ENCODE peak calls at places on chromosomes 12 and 14, in eight cellular contexts. E is globus pallidus, Y is brain microvascular endothelial cell, B is substantia nigra, I is mucosa of gallbladder, K is germinal center, G is RWPE2, P is A549. S is an unnamed sample.

GRCh38 chr14:40240456-40240855 is 808.2 kb upstream of the FBXO33 start:
- DNase-seq in E (no peak), Y (no peak), B (no peak), I (no peak), K (no peak), G (no peak), P (no peak), S (no peak)

GRCh38 chr14:103738706-103739451 is 23.3 kb downstream of the ZFYVE21 start:
- DNase-seq in E (no peak), Y (no peak), B (no peak), I (no peak), K (no peak), G (peak), P (no peak), S (no peak)

GRCh38 chr14:65594153-65594881 is 181.8 kb downstream of the FUT8 start:
- DNase-seq in E (no peak), Y (no peak), B (no peak), I (peak), K (no peak), G (peak), P (peak), S (no peak)

GRCh38 chr14:35234007-35234406 is 58.2 kb upstream of the PSMA6 start:
- DNase-seq in E (no peak), Y (no peak), B (no peak), I (no peak), K (no peak), G (no peak), P (no peak), S (no peak)

GRCh38 chr12:132222096-132222807 is 78.0 kb downstream of the NOC4L start:
- DNase-seq in E (no peak), Y (peak), B (no peak), I (no peak), K (peak), G (no peak), P (peak), S (peak)

GRCh38 chr14:55706893-55707292 is 126.9 kb downstream of the KTN1 start:
- DNase-seq in E (no peak), Y (no peak), B (no peak), I (no peak), K (no peak), G (no peak), P (no peak), S (no peak)

GRCh38 chr12:68290126-68290525 is 36.7 kb upstream of the IL22 start:
- DNase-seq in E (no peak), Y (no peak), B (no peak), I (no peak), K (no peak), G (no peak), P (no peak), S (no peak)

GRCh38 chr14:94143239-94143638 is 13.8 kb upstream of the IFI27L2 start:
- DNase-seq in E (no peak), Y (no peak), B (no peak), I (no peak), K (no peak), G (no peak), P (no peak), S (no peak)

GRCh38 chr14:27553820-27554219 is 956.0 kb upstream of the NOVA1 start:
- DNase-seq in E (peak), Y (no peak), B (no peak), I (no peak), K (no peak), G (no peak), P (no peak), S (no peak)

GRCh38 chr12:31323466-31324115 is 2.4 kb downstream of the SINHCAF start:
- DNase-seq in E (peak), Y (no peak), B (no peak), I (peak), K (peak), G (no peak), P (peak), S (peak)

GRCh38 chr14:74702293-74702692 is 10.6 kb downstream of the AREL1 start:
- DNase-seq in E (no peak), Y (no peak), B (no peak), I (no peak), K (no peak), G (no peak), P (no peak), S (no peak)

GRCh38 chr14:65620195-65620594 is 207.7 kb downstream of the FUT8 start:
- DNase-seq in E (no peak), Y (no peak), B (no peak), I (no peak), K (no peak), G (no peak), P (no peak), S (no peak)

GRCh38 chr12:131965073-131965472 is 15.3 kb downstream of the EP400 start:
- DNase-seq in E (no peak), Y (no peak), B (no peak), I (no peak), K (no peak), G (no peak), P (no peak), S (no peak)

GRCh38 chr12:16112626-16113560 is 164.6 kb downstream of the SLC15A5 start:
- DNase-seq in E (no peak), Y (no peak), B (no peak), I (no peak), K (no peak), G (no peak), P (no peak), S (no peak)

GRCh38 chr12:124474709-124475108 is 92.7 kb downstream of the NCOR2 start:
- DNase-seq in E (peak), Y (no peak), B (peak), I (no peak), K (no peak), G (no peak), P (no peak), S (no peak)

GRCh38 chr12:129237881-129238280 is 384.6 kb downstream of the GLT1D1 start:
- DNase-seq in E (no peak), Y (no peak), B (no peak), I (no peak), K (no peak), G (no peak), P (no peak), S (no peak)

GRCh38 chr12:92108651-92109050 is 37.0 kb downstream of the BTG1 start:
- DNase-seq in E (no peak), Y (peak), B (no peak), I (no peak), K (no peak), G (no peak), P (no peak), S (no peak)

GRCh38 chr14:57060276-57060956 is 208.3 kb downstream of the EXOC5 start:
- DNase-seq in E (peak), Y (no peak), B (no peak), I (no peak), K (no peak), G (no peak), P (no peak), S (peak)

GRCh38 chr14:50875359-50876090 is 3.7 kb downstream of the ABHD12B start:
- DNase-seq in E (no peak), Y (peak), B (no peak), I (no peak), K (no peak), G (no peak), P (no peak), S (peak)

GRCh38 chr12:93813972-93814821 is 137.0 kb downstream of the CRADD start:
- DNase-seq in E (peak), Y (peak), B (peak), I (peak), K (no peak), G (no peak), P (no peak), S (no peak)

GRCh38 chr12:6532927-6533652 is 1.2 kb upstream of the GAPDH start:
- DNase-seq in E (peak), Y (no peak), B (peak), I (peak), K (peak), G (no peak), P (peak), S (no peak)

GRCh38 chr14:51868405-51868804 is 8.0 kb downstream of the GNG2 start:
- DNase-seq in E (no peak), Y (no peak), B (no peak), I (no peak), K (no peak), G (no peak), P (no peak), S (no peak)

GRCh38 chr12:103571286-103571685 is 15.8 kb upstream of the STAB2 start:
- DNase-seq in E (no peak), Y (no peak), B (no peak), I (peak), K (no peak), G (no peak), P (no peak), S (no peak)

GRCh38 chr12:86139671-86140070 is 116.5 kb downstream of the MGAT4C start:
- DNase-seq in E (no peak), Y (no peak), B (no peak), I (no peak), K (no peak), G (no peak), P (no peak), S (no peak)

GRCh38 chr12:58809064-58809607 is 111.2 kb downstream of the LRIG3 start:
- DNase-seq in E (no peak), Y (no peak), B (no peak), I (no peak), K (no peak), G (no peak), P (no peak), S (no peak)

GRCh38 chr14:91416744-91417133 is 881 bp downstream of the CCDC88C start:
- DNase-seq in E (no peak), Y (no peak), B (no peak), I (no peak), K (peak), G (no peak), P (no peak), S (peak)

GRCh38 chr14:20630340-20631022 is 11.0 kb downstream of the OR6S1 start:
- DNase-seq in E (no peak), Y (peak), B (no peak), I (no peak), K (peak), G (no peak), P (peak), S (peak)

GRCh38 chr14:28704153-28704552 is 62.4 kb upstream of the FOXG1 start:
- DNase-seq in E (no peak), Y (no peak), B (no peak), I (no peak), K (no peak), G (no peak), P (no peak), S (no peak)

GRCh38 chr14:37591941-37592287 is 3.1 kb downstream of the FOXA1 start:
- DNase-seq in E (no peak), Y (no peak), B (no peak), I (no peak), K (no peak), G (peak), P (no peak), S (no peak)

GRCh38 chr12:49121047-49121696 is 10.0 kb downstream of the TUBA1B start:
- DNase-seq in E (peak), Y (peak), B (peak), I (peak), K (no peak), G (no peak), P (peak), S (no peak)

GRCh38 chr12:42296503-42297109 is 29.3 kb downstream of the ZCRB1 start:
- DNase-seq in E (no peak), Y (no peak), B (no peak), I (no peak), K (no peak), G (no peak), P (no peak), S (no peak)